ENCODE peak calls at places on chromosomes 6 and 20, in six cellular contexts. E is brain microvascular endothelial cell, X is anterior cingulate cortex, B is EL, Z is iPS DF 19.7, J is NCI-H2171. F is an unnamed sample.
A peak's percentile ranks its signal among the peaks of the same experiment; 100 is the strongest.

GRCh38 chr6:121770943-121771342 is 335.5 kb downstream of the GJA1 start:
- DNase-seq in E (no peak), X (no peak), B (peak; percentile 21), Z (no peak), J (no peak), F (no peak)

GRCh38 chr20:17699931-17700351 is at the start of gene BANF2:
- DNase-seq in J (no peak), X (no peak), Z (no peak), E (no peak), B (no peak), F (no peak)

GRCh38 chr20:11912013-11912663 is 5.6 kb upstream of the BTBD3 start:
- DNase-seq in X (no peak), Z (no peak), B (no peak), E (no peak), J (no peak), F (no peak)

GRCh38 chr6:88251261-88251660 is 85.1 kb upstream of the CNR1 start:
- DNase-seq in X (no peak), E (no peak), B (no peak), Z (no peak), J (peak; percentile 92), F (no peak)

GRCh38 chr20:1451092-1451491 is 15.6 kb downstream of the NSFL1C start:
- DNase-seq in B (no peak), Z (no peak), E (no peak), J (no peak), X (no peak), F (no peak)

GRCh38 chr6:168713839-168714238 is 272.9 kb downstream of the SMOC2 start:
- DNase-seq in E (no peak), B (no peak), X (no peak), J (no peak), Z (no peak), F (no peak)

GRCh38 chr6:126174697-126175096 is 165.2 kb upstream of the CENPW start:
- DNase-seq in J (no peak), B (no peak), Z (no peak), X (no peak), E (no peak), F (no peak)

GRCh38 chr6:4892785-4893485 is 110.9 kb downstream of the RPP40 start:
- DNase-seq in X (no peak), B (no peak), E (no peak), J (no peak), Z (no peak), F (no peak)

GRCh38 chr20:63494420-63495166 is 4.3 kb downstream of the EEF1A2 start:
- DNase-seq in B (no peak), Z (no peak), J (no peak), X (no peak), E (no peak), F (no peak)

GRCh38 chr6:160102956-160103824 is 18.4 kb upstream of the SLC22A1 start:
- DNase-seq in J (no peak), X (no peak), E (peak; percentile 33), B (peak; percentile 40), Z (peak; percentile 40), F (peak; percentile 5)

GRCh38 chr20:39190666-39191570 is 228.8 kb downstream of the DHX35 start:
- DNase-seq in B (peak; percentile 78), J (no peak), X (no peak), E (peak; percentile 4), Z (peak; percentile 17), F (no peak)

GRCh38 chr6:75602164-75602896 is 650 bp downstream of the SENP6 start:
- DNase-seq in X (no peak), Z (no peak), B (peak; percentile 49), E (peak; percentile 29), J (peak; percentile 49), F (no peak)

GRCh38 chr6:131643262-131643631 is 6.1 kb downstream of the ENPP3 start:
- DNase-seq in X (peak; percentile 19), J (no peak), B (no peak), Z (no peak), E (no peak), F (no peak)

GRCh38 chr6:30515106-30515505 is 25.8 kb downstream of the HLA-E start:
- DNase-seq in Z (no peak), X (no peak), E (no peak), J (no peak), B (no peak), F (no peak)

GRCh38 chr6:85792278-85792677 is 149.6 kb upstream of the SYNCRIP start:
- DNase-seq in B (peak; percentile 29), X (no peak), Z (no peak), J (no peak), E (no peak), F (no peak)

GRCh38 chr20:49507741-49508434 is 25.4 kb upstream of the KCNB1 start:
- DNase-seq in B (no peak), Z (no peak), E (no peak), J (peak; percentile 95), X (no peak), F (no peak)

GRCh38 chr6:130632897-130633296 is 194.3 kb upstream of the SMLR1 start:
- DNase-seq in E (no peak), Z (peak; percentile 20), X (no peak), B (no peak), J (no peak), F (no peak)

GRCh38 chr6:71012871-71013456 is 56.1 kb upstream of the B3GAT2 start:
- DNase-seq in E (peak; percentile 28), B (peak; percentile 55), Z (no peak), X (no peak), J (peak; percentile 65), F (peak; percentile 24)

GRCh38 chr6:106381871-106382270 is 21.4 kb downstream of the CRYBG1 start:
- DNase-seq in E (no peak), B (peak; percentile 24), X (no peak), Z (no peak), J (no peak), F (no peak)

GRCh38 chr20:52303281-52303950 is 111.8 kb upstream of the ZFP64 start:
- DNase-seq in Z (no peak), B (no peak), E (no peak), X (no peak), J (no peak), F (no peak)

GRCh38 chr6:40319124-40319523 is 268.0 kb downstream of the LRFN2 start:
- DNase-seq in E (no peak), J (no peak), X (no peak), B (no peak), Z (no peak), F (no peak)

GRCh38 chr20:46151936-46152335 is 33.8 kb downstream of the CD40 start:
- DNase-seq in E (no peak), J (no peak), X (no peak), B (no peak), Z (peak; percentile 33), F (no peak)

GRCh38 chr6:130655586-130655985 is 171.6 kb upstream of the SMLR1 start:
- DNase-seq in J (no peak), X (no peak), B (peak; percentile 73), E (no peak), Z (no peak), F (no peak)

GRCh38 chr6:133428299-133428698 is 187.1 kb downstream of the EYA4 start:
- DNase-seq in J (no peak), Z (no peak), E (peak; percentile 3), B (no peak), X (no peak), F (no peak)

GRCh38 chr6:136244061-136244616 is 6.0 kb downstream of the MTFR2 start:
- DNase-seq in X (no peak), E (peak; percentile 62), B (peak; percentile 55), J (no peak), Z (no peak), F (no peak)

GRCh38 chr6:63573899-63574553 is 1.7 kb downstream of the LOC128125822 start:
- DNase-seq in B (peak; percentile 63), J (peak; percentile 34), Z (no peak), E (peak; percentile 51), X (no peak), F (peak; percentile 47)

GRCh38 chr6:37551002-37551401 is 51.3 kb upstream of the CCDC167 start:
- DNase-seq in B (no peak), E (no peak), J (no peak), Z (no peak), X (no peak), F (no peak)

GRCh38 chr6:652865-653264 is 4.0 kb downstream of the HUS1B start:
- DNase-seq in E (no peak), B (no peak), Z (no peak), X (no peak), J (no peak), F (no peak)

GRCh38 chr6:20805027-20805426 is 270.8 kb downstream of the CDKAL1 start:
- DNase-seq in X (no peak), Z (no peak), E (no peak), J (no peak), B (no peak), F (no peak)

F was measured in naive thymus-derived CD4-positive, alpha-beta T cell.